ENCODE peak calls at places on chromosomes 1 and 21, in six cellular contexts. One of them, this sample, is unnamed.

GRCh38 chr1:215657016-215657415 is 89.9 kb downstream of the KCTD3 start:
- DNase-seq in AG10803: no peak
- DNase-seq in HEK293T: no peak
- DNase-seq in neural progenitor cell: no peak
- DNase-seq in substantia nigra: no peak
- DNase-seq in stimulated activated CD8-positive, alpha-beta memory T cell treated with anti-CD3 and anti-CD28 coated beads, Interleukin-15, amount 100 ng/mL, for 1 hour: no peak
- DNase-seq in this sample: no peak

GRCh38 chr1:245197911-245198379 is 43.2 kb downstream of the KIF26B start:
- DNase-seq in AG10803: peak; percentile 85
- DNase-seq in HEK293T: no peak
- DNase-seq in neural progenitor cell: no peak
- DNase-seq in substantia nigra: no peak
- DNase-seq in stimulated activated CD8-positive, alpha-beta memory T cell treated with anti-CD3 and anti-CD28 coated beads, Interleukin-15, amount 100 ng/mL, for 1 hour: no peak
- DNase-seq in this sample: no peak

GRCh38 chr21:28267449-28267848 is 725.2 kb downstream of the LTN1 start:
- DNase-seq in AG10803: no peak
- DNase-seq in HEK293T: no peak
- DNase-seq in neural progenitor cell: no peak
- DNase-seq in substantia nigra: no peak
- DNase-seq in stimulated activated CD8-positive, alpha-beta memory T cell treated with anti-CD3 and anti-CD28 coated beads, Interleukin-15, amount 100 ng/mL, for 1 hour: no peak
- DNase-seq in this sample: no peak

GRCh38 chr1:76868154-76868882 is 1.0 kb downstream of the ST6GALNAC5 start:
- DNase-seq in AG10803: peak; percentile 58
- DNase-seq in HEK293T: peak; percentile 83
- DNase-seq in neural progenitor cell: peak; percentile 90
- DNase-seq in substantia nigra: peak; percentile 7
- DNase-seq in stimulated activated CD8-positive, alpha-beta memory T cell treated with anti-CD3 and anti-CD28 coated beads, Interleukin-15, amount 100 ng/mL, for 1 hour: no peak
- DNase-seq in this sample: peak; percentile 38

GRCh38 chr21:45051580-45052434 is 22.6 kb upstream of the ADARB1 start:
- DNase-seq in AG10803: no peak
- DNase-seq in HEK293T: no peak
- DNase-seq in neural progenitor cell: no peak
- DNase-seq in substantia nigra: no peak
- DNase-seq in stimulated activated CD8-positive, alpha-beta memory T cell treated with anti-CD3 and anti-CD28 coated beads, Interleukin-15, amount 100 ng/mL, for 1 hour: no peak
- DNase-seq in this sample: no peak

GRCh38 chr1:22216210-22216883 is 73.5 kb upstream of the WNT4 start:
- DNase-seq in AG10803: no peak
- DNase-seq in HEK293T: no peak
- DNase-seq in neural progenitor cell: peak; percentile 31
- DNase-seq in substantia nigra: no peak
- DNase-seq in stimulated activated CD8-positive, alpha-beta memory T cell treated with anti-CD3 and anti-CD28 coated beads, Interleukin-15, amount 100 ng/mL, for 1 hour: no peak
- DNase-seq in this sample: no peak

GRCh38 chr1:25343872-25344271 is 5.7 kb downstream of the TMEM50A start:
- DNase-seq in AG10803: peak; percentile 97
- DNase-seq in HEK293T: no peak
- DNase-seq in neural progenitor cell: no peak
- DNase-seq in substantia nigra: no peak
- DNase-seq in stimulated activated CD8-positive, alpha-beta memory T cell treated with anti-CD3 and anti-CD28 coated beads, Interleukin-15, amount 100 ng/mL, for 1 hour: no peak
- DNase-seq in this sample: no peak

GRCh38 chr1:190244406-190244805 is 233.3 kb downstream of the BRINP3 start:
- DNase-seq in AG10803: no peak
- DNase-seq in HEK293T: no peak
- DNase-seq in neural progenitor cell: no peak
- DNase-seq in substantia nigra: no peak
- DNase-seq in stimulated activated CD8-positive, alpha-beta memory T cell treated with anti-CD3 and anti-CD28 coated beads, Interleukin-15, amount 100 ng/mL, for 1 hour: no peak
- DNase-seq in this sample: no peak

GRCh38 chr1:212760126-212760823 is 31.3 kb downstream of the NSL1 start:
- DNase-seq in AG10803: peak; percentile 11
- DNase-seq in HEK293T: peak; percentile 57
- DNase-seq in neural progenitor cell: peak; percentile 65
- DNase-seq in substantia nigra: no peak
- DNase-seq in stimulated activated CD8-positive, alpha-beta memory T cell treated with anti-CD3 and anti-CD28 coated beads, Interleukin-15, amount 100 ng/mL, for 1 hour: no peak
- DNase-seq in this sample: peak; percentile 76

GRCh38 chr1:111372336-111372965 is 55.1 kb downstream of the OVGP1 start:
- DNase-seq in AG10803: no peak
- DNase-seq in HEK293T: no peak
- DNase-seq in neural progenitor cell: no peak
- DNase-seq in substantia nigra: no peak
- DNase-seq in stimulated activated CD8-positive, alpha-beta memory T cell treated with anti-CD3 and anti-CD28 coated beads, Interleukin-15, amount 100 ng/mL, for 1 hour: no peak
- DNase-seq in this sample: no peak

This sample was measured in activated CD8-positive, alpha-beta T cell treated with anti-CD3 and anti-CD28 coated beads for 36 hours.